ENCODE peak calls at places on chromosome 1, in seven cellular contexts. One of them, this sample, is unnamed.

GRCh38 chr1:118136511-118136937 is 48.5 kb downstream of the SPAG17 start:
- DNase-seq in tibial nerve: no peak
- DNase-seq in A549: no peak
- DNase-seq in stomach: no peak
- DNase-seq in transverse colon: no peak
- DNase-seq in adrenal gland: no peak
- DNase-seq in testis: no peak
- DNase-seq in this sample: no peak

GRCh38 chr1:227922501-227923352 is 25.0 kb downstream of the WNT9A start:
- DNase-seq in testis: no peak
- DNase-seq in stomach: no peak
- DNase-seq in transverse colon: no peak
- DNase-seq in tibial nerve: no peak
- DNase-seq in adrenal gland: no peak
- DNase-seq in A549: no peak
- DNase-seq in this sample: no peak

GRCh38 chr1:9724706-9725476 is 73.4 kb downstream of the PIK3CD start:
- DNase-seq in transverse colon: peak
- DNase-seq in stomach: peak
- DNase-seq in adrenal gland: no peak
- DNase-seq in testis: peak
- DNase-seq in A549: peak
- DNase-seq in tibial nerve: peak
- DNase-seq in this sample: peak

GRCh38 chr1:244173765-244174164 is 122.7 kb downstream of the ZBTB18 start:
- DNase-seq in transverse colon: no peak
- DNase-seq in stomach: no peak
- DNase-seq in testis: no peak
- DNase-seq in tibial nerve: no peak
- DNase-seq in A549: no peak
- DNase-seq in adrenal gland: no peak
- DNase-seq in this sample: no peak

GRCh38 chr1:30403061-30403645 is 320.2 kb downstream of the MATN1 start:
- DNase-seq in adrenal gland: no peak
- DNase-seq in testis: no peak
- DNase-seq in tibial nerve: no peak
- DNase-seq in stomach: no peak
- DNase-seq in A549: no peak
- DNase-seq in transverse colon: no peak
- DNase-seq in this sample: peak

GRCh38 chr1:110038271-110038670 is 3.8 kb downstream of the STRIP1 start:
- DNase-seq in testis: no peak
- DNase-seq in transverse colon: no peak
- DNase-seq in stomach: no peak
- DNase-seq in tibial nerve: no peak
- DNase-seq in adrenal gland: no peak
- DNase-seq in A549: no peak
- DNase-seq in this sample: no peak

GRCh38 chr1:8879348-8880067 is 1.0 kb upstream of the ENO1 start:
- DNase-seq in tibial nerve: peak
- DNase-seq in adrenal gland: no peak
- DNase-seq in stomach: no peak
- DNase-seq in transverse colon: no peak
- DNase-seq in testis: peak
- DNase-seq in A549: no peak
- DNase-seq in this sample: no peak

GRCh38 chr1:42970143-42970542 is 11.5 kb upstream of the SLC2A1 start:
- DNase-seq in stomach: no peak
- DNase-seq in transverse colon: no peak
- DNase-seq in A549: no peak
- DNase-seq in testis: no peak
- DNase-seq in adrenal gland: no peak
- DNase-seq in tibial nerve: no peak
- DNase-seq in this sample: no peak

GRCh38 chr1:162398999-162399580 is 12.8 kb downstream of the SH2D1B start:
- DNase-seq in transverse colon: no peak
- DNase-seq in adrenal gland: no peak
- DNase-seq in testis: no peak
- DNase-seq in stomach: no peak
- DNase-seq in A549: no peak
- DNase-seq in tibial nerve: no peak
- DNase-seq in this sample: no peak
- TF ChIP-seq POLR2A in transverse colon: no peak
- TF ChIP-seq POLR2A in adrenal gland: no peak
- TF ChIP-seq POLR2A in testis: no peak
- TF ChIP-seq POLR2A in stomach: no peak
- TF ChIP-seq POLR2A in A549: no peak
- TF ChIP-seq POLR2A in tibial nerve: no peak
- TF ChIP-seq POLR2A in this sample: no peak

GRCh38 chr1:17212487-17213121 is 7.7 kb downstream of the PADI1 start:
- DNase-seq in A549: no peak
- DNase-seq in transverse colon: no peak
- DNase-seq in stomach: peak
- DNase-seq in testis: no peak
- DNase-seq in tibial nerve: no peak
- DNase-seq in adrenal gland: no peak
- DNase-seq in this sample: no peak
- TF ChIP-seq POLR2A in A549: no peak
- TF ChIP-seq POLR2A in transverse colon: no peak
- TF ChIP-seq POLR2A in stomach: no peak
- TF ChIP-seq POLR2A in testis: no peak
- TF ChIP-seq POLR2A in tibial nerve: no peak
- TF ChIP-seq POLR2A in adrenal gland: no peak
- TF ChIP-seq POLR2A in this sample: no peak

DNA sequence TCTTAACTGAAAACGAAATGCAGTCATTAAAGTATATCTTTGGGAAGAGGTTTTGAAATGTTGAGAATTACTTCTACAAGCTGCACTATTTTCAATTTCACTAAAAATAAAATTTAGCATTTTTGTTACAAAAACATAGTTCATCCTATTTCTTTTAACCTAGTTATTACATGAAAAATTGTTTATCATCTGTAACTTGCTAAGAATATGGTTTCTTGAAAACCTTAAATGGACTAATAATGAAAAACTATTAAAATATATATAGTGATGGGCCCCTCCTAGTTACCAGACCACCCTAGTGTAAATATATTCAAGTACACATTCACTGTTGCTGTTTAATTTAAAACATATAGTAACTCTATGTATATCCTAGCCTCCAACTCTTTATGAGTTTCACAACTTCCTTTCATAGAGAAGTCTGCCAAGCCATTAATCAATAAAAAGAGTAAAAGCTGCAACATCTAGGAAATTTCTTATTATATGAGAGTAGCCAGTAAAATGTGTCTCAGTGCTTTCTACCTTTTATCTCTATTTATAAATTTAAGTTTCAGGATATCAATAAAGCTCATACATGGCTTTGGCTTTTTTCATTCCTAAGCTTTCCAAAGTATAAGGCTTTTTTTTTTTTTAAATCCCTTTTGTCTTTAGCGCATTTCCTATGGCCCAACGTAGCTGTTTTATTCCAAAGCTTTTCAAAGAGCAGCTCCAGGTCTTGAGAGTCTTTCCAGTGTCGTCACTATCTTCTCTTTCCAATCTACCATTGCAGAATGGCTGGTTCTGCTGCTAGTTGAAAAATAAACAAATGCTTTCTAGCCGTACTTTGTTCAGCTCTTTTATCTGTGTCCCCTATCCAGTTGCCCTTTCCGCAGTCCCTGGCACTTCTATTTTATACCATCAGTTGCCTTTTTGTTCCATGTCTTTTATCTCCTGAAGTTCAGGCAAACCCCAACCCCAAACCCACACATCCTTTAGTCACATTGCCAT is 6.5 kb downstream of the IRF2BP2 start:
- DNase-seq in stomach: no peak
- DNase-seq in testis: no peak
- DNase-seq in transverse colon: no peak
- DNase-seq in A549: peak
- DNase-seq in tibial nerve: no peak
- DNase-seq in adrenal gland: no peak
- DNase-seq in this sample: no peak
- TF ChIP-seq POLR2A in stomach: peak
- TF ChIP-seq POLR2A in testis: no peak
- TF ChIP-seq POLR2A in transverse colon: peak
- TF ChIP-seq POLR2A in A549: no peak
- TF ChIP-seq POLR2A in tibial nerve: no peak
- TF ChIP-seq POLR2A in adrenal gland: peak
- TF ChIP-seq POLR2A in this sample: peak

GRCh38 chr1:181021811-181022434 is 747 bp downstream of the STX6 start:
- DNase-seq in adrenal gland: peak
- DNase-seq in transverse colon: peak
- DNase-seq in stomach: no peak
- DNase-seq in A549: peak
- DNase-seq in tibial nerve: peak
- DNase-seq in testis: peak
- DNase-seq in this sample: peak
- TF ChIP-seq POLR2A in adrenal gland: no peak
- TF ChIP-seq POLR2A in transverse colon: no peak
- TF ChIP-seq POLR2A in stomach: no peak
- TF ChIP-seq POLR2A in A549: no peak
- TF ChIP-seq POLR2A in tibial nerve: no peak
- TF ChIP-seq POLR2A in testis: no peak
- TF ChIP-seq POLR2A in this sample: no peak

This sample was measured in right lobe of liver.